ENCODE peak calls at places on chromosomes 5 and 9, in ten cellular contexts. U, S, X, N, Y, K, D, G, T and W are unnamed samples.
A peak's percentile ranks its signal among the peaks of the same experiment; 100 is the strongest.

GRCh38 chr9:91378695-91379127 is 17.0 kb upstream of the AUH start:
- DNase-seq in U (peak; percentile 71), S (no peak), X (no peak), N (no peak), Y (no peak), K (no peak), D (no peak), G (peak; percentile 80), T (peak; percentile 48), W (no peak)

GRCh38 chr5:179348833-179349232 is 3.6 kb upstream of the ADAMTS2 start:
- DNase-seq in U (no peak), S (no peak), X (no peak), N (no peak), Y (no peak), K (no peak), D (no peak), G (no peak), T (no peak), W (no peak)

GRCh38 chr5:115840825-115841224 is 540 bp downstream of the ATG12 start:
- DNase-seq in U (peak; percentile 25), S (no peak), X (no peak), N (no peak), Y (no peak), K (no peak), D (no peak), G (no peak), T (no peak), W (no peak)

GRCh38 chr5:6649186-6649585 is 15.9 kb downstream of the SRD5A1 start:
- DNase-seq in U (peak; percentile 8), S (no peak), X (no peak), N (no peak), Y (peak; percentile 69), K (peak; percentile 52), D (no peak), G (no peak), T (no peak), W (no peak)

GRCh38 chr5:91052977-91053732 is 330.0 kb downstream of the ARRDC3 start:
- DNase-seq in U (peak; percentile 40), S (no peak), X (no peak), N (no peak), Y (no peak), K (no peak), D (no peak), G (peak; percentile 37), T (peak; percentile 46), W (no peak)

GRCh38 chr9:72977670-72978069 is 24.8 kb upstream of the ALDH1A1 start:
- DNase-seq in U (no peak), S (no peak), X (no peak), N (no peak), Y (no peak), K (no peak), D (no peak), G (no peak), T (no peak), W (no peak)

GRCh38 chr5:35135239-35135700 is 87.5 kb upstream of the AGXT2 start:
- DNase-seq in U (no peak), S (no peak), X (no peak), N (no peak), Y (no peak), K (no peak), D (no peak), G (no peak), T (no peak), W (no peak)

GRCh38 chr9:92726971-92727715 is 37.5 kb downstream of the BICD2 start:
- DNase-seq in U (peak; percentile 73), S (no peak), X (no peak), N (no peak), Y (no peak), K (peak; percentile 56), D (no peak), G (no peak), T (peak; percentile 71), W (no peak)

GRCh38 chr9:86713456-86713855 is 233.8 kb downstream of the GAS1 start:
- DNase-seq in U (peak; percentile 35), S (no peak), X (no peak), N (no peak), Y (no peak), K (no peak), D (no peak), G (no peak), T (peak; percentile 53), W (no peak)

GRCh38 chr5:14505310-14506140 is 76.1 kb upstream of the OTULINL start:
- DNase-seq in U (no peak), S (no peak), X (no peak), N (no peak), Y (no peak), K (peak; percentile 26), D (no peak), G (no peak), T (peak; percentile 9), W (no peak)

GRCh38 chr9:91302831-91303230 is 58.9 kb downstream of the AUH start:
- DNase-seq in U (peak; percentile 76), S (peak; percentile 60), X (no peak), N (no peak), Y (no peak), K (no peak), D (no peak), G (peak; percentile 64), T (peak; percentile 88), W (no peak)

GRCh38 chr9:116482740-116483139 is 204.4 kb upstream of the TRIM32 start:
- DNase-seq in U (no peak), S (no peak), X (no peak), N (no peak), Y (no peak), K (peak; percentile 60), D (peak; percentile 68), G (no peak), T (no peak), W (no peak)

GRCh38 chr9:124390812-124391658 is 24.2 kb downstream of the PSMB7 start:
- DNase-seq in U (peak; percentile 88), S (peak; percentile 16), X (no peak), N (no peak), Y (peak; percentile 22), K (peak; percentile 39), D (no peak), G (no peak), T (peak; percentile 35), W (no peak)

GRCh38 chr9:221989-222776 is 7.5 kb downstream of the DOCK8 start:
- DNase-seq in U (no peak), S (peak; percentile 58), X (no peak), N (no peak), Y (no peak), K (no peak), D (no peak), G (no peak), T (no peak), W (no peak)

GRCh38 chr9:134405527-134405926 is 79.3 kb downstream of the RXRA start:
- DNase-seq in U (no peak), S (peak; percentile 18), X (no peak), N (no peak), Y (no peak), K (no peak), D (no peak), G (no peak), T (no peak), W (no peak)

GRCh38 chr5:143629871-143630658 is 181.9 kb upstream of the HMHB1 start:
- DNase-seq in U (peak; percentile 40), S (no peak), X (no peak), N (no peak), Y (no peak), K (no peak), D (no peak), G (no peak), T (peak; percentile 79), W (no peak)

GRCh38 chr5:60685700-60686099 is 14.3 kb downstream of the DEPDC1B start:
- DNase-seq in U (peak; percentile 43), S (peak; percentile 70), X (no peak), N (no peak), Y (no peak), K (no peak), D (no peak), G (no peak), T (peak; percentile 18), W (no peak)

GRCh38 chr5:23223846-23224245 is 283.6 kb upstream of the PRDM9 start:
- DNase-seq in U (peak; percentile 16), S (no peak), X (no peak), N (no peak), Y (no peak), K (no peak), D (no peak), G (no peak), T (peak; percentile 1), W (no peak)